ENCODE peak calls at places on chromosomes 11 and 22, in ten cellular contexts. One of them, this sample, is unnamed.

GRCh38 chr11:125376856-125377255 is 119.2 kb downstream of the FEZ1 start:
- DNase-seq in NCI-H1930: no peak
- DNase-seq in NT2/D1: no peak
- DNase-seq in fibroblast of gingiva: no peak
- DNase-seq in Calu3: no peak
- DNase-seq in colonic mucosa: no peak
- DNase-seq in hypothalamus: no peak
- DNase-seq in pancreas: no peak
- DNase-seq in HFF-Myc: no peak
- DNase-seq in stimulated activated CD4-positive, alpha-beta T cell treated with anti-CD3 and anti-CD28 coated beads, Interleukin-15, amount 100 ng/mL, for 1 hour: no peak
- DNase-seq in this sample: no peak

GRCh38 chr11:112961146-112961668 is at the start of gene NCAM1:
- DNase-seq in NCI-H1930: peak; percentile 92
- DNase-seq in NT2/D1: peak; percentile 93
- DNase-seq in fibroblast of gingiva: peak; percentile 33
- DNase-seq in Calu3: peak; percentile 65
- DNase-seq in colonic mucosa: peak; percentile 59
- DNase-seq in hypothalamus: peak; percentile 94
- DNase-seq in pancreas: peak; percentile 27
- DNase-seq in HFF-Myc: no peak
- DNase-seq in stimulated activated CD4-positive, alpha-beta T cell treated with anti-CD3 and anti-CD28 coated beads, Interleukin-15, amount 100 ng/mL, for 1 hour: no peak
- DNase-seq in this sample: peak; percentile 60

GRCh38 chr22:30224161-30224857 is 22.2 kb downstream of the LIF start:
- DNase-seq in NCI-H1930: no peak
- DNase-seq in NT2/D1: no peak
- DNase-seq in fibroblast of gingiva: no peak
- DNase-seq in Calu3: peak; percentile 44
- DNase-seq in colonic mucosa: no peak
- DNase-seq in hypothalamus: no peak
- DNase-seq in pancreas: no peak
- DNase-seq in HFF-Myc: no peak
- DNase-seq in stimulated activated CD4-positive, alpha-beta T cell treated with anti-CD3 and anti-CD28 coated beads, Interleukin-15, amount 100 ng/mL, for 1 hour: no peak
- DNase-seq in this sample: no peak

GRCh38 chr11:37504925-37505324 is 906.9 kb upstream of the RAG2 start:
- DNase-seq in NCI-H1930: no peak
- DNase-seq in NT2/D1: no peak
- DNase-seq in fibroblast of gingiva: peak; percentile 24
- DNase-seq in Calu3: peak; percentile 54
- DNase-seq in colonic mucosa: no peak
- DNase-seq in hypothalamus: no peak
- DNase-seq in pancreas: no peak
- DNase-seq in HFF-Myc: peak; percentile 19
- DNase-seq in stimulated activated CD4-positive, alpha-beta T cell treated with anti-CD3 and anti-CD28 coated beads, Interleukin-15, amount 100 ng/mL, for 1 hour: no peak
- DNase-seq in this sample: no peak

GRCh38 chr11:44658451-44658850 is 68.3 kb upstream of the TSPAN18 start:
- DNase-seq in NCI-H1930: no peak
- DNase-seq in NT2/D1: no peak
- DNase-seq in fibroblast of gingiva: no peak
- DNase-seq in Calu3: peak; percentile 20
- DNase-seq in colonic mucosa: no peak
- DNase-seq in hypothalamus: no peak
- DNase-seq in pancreas: no peak
- DNase-seq in HFF-Myc: no peak
- DNase-seq in stimulated activated CD4-positive, alpha-beta T cell treated with anti-CD3 and anti-CD28 coated beads, Interleukin-15, amount 100 ng/mL, for 1 hour: no peak
- DNase-seq in this sample: no peak

GRCh38 chr22:37601540-37602442 is 6.8 kb upstream of the GGA1 start:
- DNase-seq in NCI-H1930: no peak
- DNase-seq in NT2/D1: peak; percentile 44
- DNase-seq in fibroblast of gingiva: peak; percentile 57
- DNase-seq in Calu3: peak; percentile 88
- DNase-seq in colonic mucosa: peak; percentile 80
- DNase-seq in hypothalamus: no peak
- DNase-seq in pancreas: peak; percentile 75
- DNase-seq in HFF-Myc: no peak
- DNase-seq in stimulated activated CD4-positive, alpha-beta T cell treated with anti-CD3 and anti-CD28 coated beads, Interleukin-15, amount 100 ng/mL, for 1 hour: no peak
- DNase-seq in this sample: peak; percentile 36

GRCh38 chr11:2717561-2717960 is 17.8 kb upstream of the KCNQ1OT1 start:
- DNase-seq in NCI-H1930: no peak
- DNase-seq in NT2/D1: no peak
- DNase-seq in fibroblast of gingiva: no peak
- DNase-seq in Calu3: no peak
- DNase-seq in colonic mucosa: no peak
- DNase-seq in hypothalamus: no peak
- DNase-seq in pancreas: no peak
- DNase-seq in HFF-Myc: no peak
- DNase-seq in stimulated activated CD4-positive, alpha-beta T cell treated with anti-CD3 and anti-CD28 coated beads, Interleukin-15, amount 100 ng/mL, for 1 hour: no peak
- DNase-seq in this sample: no peak

GRCh38 chr11:12543596-12544415 is 130.4 kb upstream of the TEAD1 start:
- DNase-seq in NCI-H1930: no peak
- DNase-seq in NT2/D1: no peak
- DNase-seq in fibroblast of gingiva: no peak
- DNase-seq in Calu3: peak; percentile 52
- DNase-seq in colonic mucosa: peak; percentile 10
- DNase-seq in hypothalamus: no peak
- DNase-seq in pancreas: no peak
- DNase-seq in HFF-Myc: no peak
- DNase-seq in stimulated activated CD4-positive, alpha-beta T cell treated with anti-CD3 and anti-CD28 coated beads, Interleukin-15, amount 100 ng/mL, for 1 hour: no peak
- DNase-seq in this sample: no peak

GRCh38 chr11:11519184-11519583 is 102.6 kb downstream of the GALNT18 start:
- DNase-seq in NCI-H1930: no peak
- DNase-seq in NT2/D1: no peak
- DNase-seq in fibroblast of gingiva: no peak
- DNase-seq in Calu3: no peak
- DNase-seq in colonic mucosa: no peak
- DNase-seq in hypothalamus: no peak
- DNase-seq in pancreas: no peak
- DNase-seq in HFF-Myc: no peak
- DNase-seq in stimulated activated CD4-positive, alpha-beta T cell treated with anti-CD3 and anti-CD28 coated beads, Interleukin-15, amount 100 ng/mL, for 1 hour: no peak
- DNase-seq in this sample: no peak

GRCh38 chr11:6437993-6438392 is 2.8 kb downstream of the HPX start:
- DNase-seq in NCI-H1930: no peak
- DNase-seq in NT2/D1: no peak
- DNase-seq in fibroblast of gingiva: no peak
- DNase-seq in Calu3: no peak
- DNase-seq in colonic mucosa: no peak
- DNase-seq in hypothalamus: no peak
- DNase-seq in pancreas: no peak
- DNase-seq in HFF-Myc: no peak
- DNase-seq in stimulated activated CD4-positive, alpha-beta T cell treated with anti-CD3 and anti-CD28 coated beads, Interleukin-15, amount 100 ng/mL, for 1 hour: no peak
- DNase-seq in this sample: no peak

GRCh38 chr11:46615756-46616155 is 1.3 kb downstream of the HARBI1 start:
- DNase-seq in NCI-H1930: no peak
- DNase-seq in NT2/D1: no peak
- DNase-seq in fibroblast of gingiva: no peak
- DNase-seq in Calu3: no peak
- DNase-seq in colonic mucosa: no peak
- DNase-seq in hypothalamus: no peak
- DNase-seq in pancreas: no peak
- DNase-seq in HFF-Myc: no peak
- DNase-seq in stimulated activated CD4-positive, alpha-beta T cell treated with anti-CD3 and anti-CD28 coated beads, Interleukin-15, amount 100 ng/mL, for 1 hour: no peak
- DNase-seq in this sample: no peak

GRCh38 chr11:66958956-66959274 is 732 bp upstream of the PC start:
- DNase-seq in NCI-H1930: no peak
- DNase-seq in NT2/D1: no peak
- DNase-seq in fibroblast of gingiva: no peak
- DNase-seq in Calu3: no peak
- DNase-seq in colonic mucosa: no peak
- DNase-seq in hypothalamus: no peak
- DNase-seq in pancreas: no peak
- DNase-seq in HFF-Myc: no peak
- DNase-seq in stimulated activated CD4-positive, alpha-beta T cell treated with anti-CD3 and anti-CD28 coated beads, Interleukin-15, amount 100 ng/mL, for 1 hour: no peak
- DNase-seq in this sample: no peak

GRCh38 chr11:75873417-75874148 is 58.6 kb downstream of the UVRAG start:
- DNase-seq in NCI-H1930: no peak
- DNase-seq in NT2/D1: no peak
- DNase-seq in fibroblast of gingiva: no peak
- DNase-seq in Calu3: no peak
- DNase-seq in colonic mucosa: no peak
- DNase-seq in hypothalamus: no peak
- DNase-seq in pancreas: no peak
- DNase-seq in HFF-Myc: no peak
- DNase-seq in stimulated activated CD4-positive, alpha-beta T cell treated with anti-CD3 and anti-CD28 coated beads, Interleukin-15, amount 100 ng/mL, for 1 hour: no peak
- DNase-seq in this sample: no peak

GRCh38 chr11:90423378-90423777 is 200.5 kb upstream of the CHORDC1 start:
- DNase-seq in NCI-H1930: no peak
- DNase-seq in NT2/D1: no peak
- DNase-seq in fibroblast of gingiva: no peak
- DNase-seq in Calu3: no peak
- DNase-seq in colonic mucosa: no peak
- DNase-seq in hypothalamus: no peak
- DNase-seq in pancreas: no peak
- DNase-seq in HFF-Myc: no peak
- DNase-seq in stimulated activated CD4-positive, alpha-beta T cell treated with anti-CD3 and anti-CD28 coated beads, Interleukin-15, amount 100 ng/mL, for 1 hour: no peak
- DNase-seq in this sample: no peak

GRCh38 chr11:108115495-108116140 is 5.7 kb upstream of the ACAT1 start:
- DNase-seq in NCI-H1930: no peak
- DNase-seq in NT2/D1: no peak
- DNase-seq in fibroblast of gingiva: peak; percentile 85
- DNase-seq in Calu3: peak; percentile 65
- DNase-seq in colonic mucosa: peak; percentile 85
- DNase-seq in hypothalamus: peak; percentile 80
- DNase-seq in pancreas: peak; percentile 93
- DNase-seq in HFF-Myc: peak; percentile 54
- DNase-seq in stimulated activated CD4-positive, alpha-beta T cell treated with anti-CD3 and anti-CD28 coated beads, Interleukin-15, amount 100 ng/mL, for 1 hour: no peak
- DNase-seq in this sample: peak; percentile 81

GRCh38 chr22:36923458-36923784 is 10.0 kb downstream of the CSF2RB start:
- DNase-seq in NCI-H1930: no peak
- DNase-seq in NT2/D1: no peak
- DNase-seq in fibroblast of gingiva: no peak
- DNase-seq in Calu3: no peak
- DNase-seq in colonic mucosa: no peak
- DNase-seq in hypothalamus: no peak
- DNase-seq in pancreas: no peak
- DNase-seq in HFF-Myc: no peak
- DNase-seq in stimulated activated CD4-positive, alpha-beta T cell treated with anti-CD3 and anti-CD28 coated beads, Interleukin-15, amount 100 ng/mL, for 1 hour: no peak
- DNase-seq in this sample: no peak

GRCh38 chr11:3662856-3663255 is 8.3 kb downstream of the CHRNA10 start:
- DNase-seq in NCI-H1930: no peak
- DNase-seq in NT2/D1: no peak
- DNase-seq in fibroblast of gingiva: no peak
- DNase-seq in Calu3: no peak
- DNase-seq in colonic mucosa: no peak
- DNase-seq in hypothalamus: no peak
- DNase-seq in pancreas: no peak
- DNase-seq in HFF-Myc: no peak
- DNase-seq in stimulated activated CD4-positive, alpha-beta T cell treated with anti-CD3 and anti-CD28 coated beads, Interleukin-15, amount 100 ng/mL, for 1 hour: no peak
- DNase-seq in this sample: no peak

GRCh38 chr11:11449327-11449726 is 96.3 kb upstream of the CSNK2A3 start:
- DNase-seq in NCI-H1930: no peak
- DNase-seq in NT2/D1: no peak
- DNase-seq in fibroblast of gingiva: no peak
- DNase-seq in Calu3: no peak
- DNase-seq in colonic mucosa: no peak
- DNase-seq in hypothalamus: no peak
- DNase-seq in pancreas: no peak
- DNase-seq in HFF-Myc: no peak
- DNase-seq in stimulated activated CD4-positive, alpha-beta T cell treated with anti-CD3 and anti-CD28 coated beads, Interleukin-15, amount 100 ng/mL, for 1 hour: no peak
- DNase-seq in this sample: no peak

GRCh38 chr11:8581300-8581699 is 12.7 kb downstream of the STK33 start:
- DNase-seq in NCI-H1930: no peak
- DNase-seq in NT2/D1: no peak
- DNase-seq in fibroblast of gingiva: no peak
- DNase-seq in Calu3: no peak
- DNase-seq in colonic mucosa: no peak
- DNase-seq in hypothalamus: no peak
- DNase-seq in pancreas: no peak
- DNase-seq in HFF-Myc: no peak
- DNase-seq in stimulated activated CD4-positive, alpha-beta T cell treated with anti-CD3 and anti-CD28 coated beads, Interleukin-15, amount 100 ng/mL, for 1 hour: no peak
- DNase-seq in this sample: no peak

GRCh38 chr11:47464479-47464878 is 15.5 kb upstream of the RAPSN start:
- DNase-seq in NCI-H1930: peak; percentile 91
- DNase-seq in NT2/D1: no peak
- DNase-seq in fibroblast of gingiva: no peak
- DNase-seq in Calu3: no peak
- DNase-seq in colonic mucosa: no peak
- DNase-seq in hypothalamus: no peak
- DNase-seq in pancreas: no peak
- DNase-seq in HFF-Myc: no peak
- DNase-seq in stimulated activated CD4-positive, alpha-beta T cell treated with anti-CD3 and anti-CD28 coated beads, Interleukin-15, amount 100 ng/mL, for 1 hour: no peak
- DNase-seq in this sample: no peak

GRCh38 chr22:28903719-28904118 is 20.3 kb downstream of the ZNRF3 start:
- DNase-seq in NCI-H1930: no peak
- DNase-seq in NT2/D1: no peak
- DNase-seq in fibroblast of gingiva: no peak
- DNase-seq in Calu3: no peak
- DNase-seq in colonic mucosa: no peak
- DNase-seq in hypothalamus: no peak
- DNase-seq in pancreas: no peak
- DNase-seq in HFF-Myc: no peak
- DNase-seq in stimulated activated CD4-positive, alpha-beta T cell treated with anti-CD3 and anti-CD28 coated beads, Interleukin-15, amount 100 ng/mL, for 1 hour: no peak
- DNase-seq in this sample: no peak

GRCh38 chr22:39214006-39214382 is 30.8 kb downstream of the PDGFB start:
- DNase-seq in NCI-H1930: no peak
- DNase-seq in NT2/D1: no peak
- DNase-seq in fibroblast of gingiva: no peak
- DNase-seq in Calu3: no peak
- DNase-seq in colonic mucosa: no peak
- DNase-seq in hypothalamus: no peak
- DNase-seq in pancreas: no peak
- DNase-seq in HFF-Myc: no peak
- DNase-seq in stimulated activated CD4-positive, alpha-beta T cell treated with anti-CD3 and anti-CD28 coated beads, Interleukin-15, amount 100 ng/mL, for 1 hour: no peak
- DNase-seq in this sample: no peak

GRCh38 chr11:124896821-124897391 is 759 bp downstream of the ROBO4 start:
- DNase-seq in NCI-H1930: no peak
- DNase-seq in NT2/D1: no peak
- DNase-seq in fibroblast of gingiva: peak; percentile 21
- DNase-seq in Calu3: no peak
- DNase-seq in colonic mucosa: peak; percentile 15
- DNase-seq in hypothalamus: no peak
- DNase-seq in pancreas: no peak
- DNase-seq in HFF-Myc: no peak
- DNase-seq in stimulated activated CD4-positive, alpha-beta T cell treated with anti-CD3 and anti-CD28 coated beads, Interleukin-15, amount 100 ng/mL, for 1 hour: no peak
- DNase-seq in this sample: no peak

GRCh38 chr22:43396934-43397457 is 14.8 kb upstream of the MPPED1 start:
- DNase-seq in NCI-H1930: no peak
- DNase-seq in NT2/D1: no peak
- DNase-seq in fibroblast of gingiva: no peak
- DNase-seq in Calu3: no peak
- DNase-seq in colonic mucosa: no peak
- DNase-seq in hypothalamus: no peak
- DNase-seq in pancreas: no peak
- DNase-seq in HFF-Myc: no peak
- DNase-seq in stimulated activated CD4-positive, alpha-beta T cell treated with anti-CD3 and anti-CD28 coated beads, Interleukin-15, amount 100 ng/mL, for 1 hour: no peak
- DNase-seq in this sample: no peak

GRCh38 chr11:2269601-2270321 is 627 bp downstream of the ASCL2 start:
- DNase-seq in NCI-H1930: peak; percentile 79
- DNase-seq in NT2/D1: peak; percentile 67
- DNase-seq in fibroblast of gingiva: peak; percentile 36
- DNase-seq in Calu3: no peak
- DNase-seq in colonic mucosa: peak; percentile 72
- DNase-seq in hypothalamus: no peak
- DNase-seq in pancreas: peak; percentile 52
- DNase-seq in HFF-Myc: peak; percentile 12
- DNase-seq in stimulated activated CD4-positive, alpha-beta T cell treated with anti-CD3 and anti-CD28 coated beads, Interleukin-15, amount 100 ng/mL, for 1 hour: no peak
- DNase-seq in this sample: no peak

GRCh38 chr11:119344291-119345010 is 2.1 kb downstream of the MFRP start:
- DNase-seq in NCI-H1930: no peak
- DNase-seq in NT2/D1: no peak
- DNase-seq in fibroblast of gingiva: no peak
- DNase-seq in Calu3: no peak
- DNase-seq in colonic mucosa: no peak
- DNase-seq in hypothalamus: no peak
- DNase-seq in pancreas: no peak
- DNase-seq in HFF-Myc: no peak
- DNase-seq in stimulated activated CD4-positive, alpha-beta T cell treated with anti-CD3 and anti-CD28 coated beads, Interleukin-15, amount 100 ng/mL, for 1 hour: no peak
- DNase-seq in this sample: no peak

GRCh38 chr22:19464546-19464945 is 14.4 kb downstream of the UFD1 start:
- DNase-seq in NCI-H1930: no peak
- DNase-seq in NT2/D1: no peak
- DNase-seq in fibroblast of gingiva: no peak
- DNase-seq in Calu3: no peak
- DNase-seq in colonic mucosa: no peak
- DNase-seq in hypothalamus: no peak
- DNase-seq in pancreas: no peak
- DNase-seq in HFF-Myc: no peak
- DNase-seq in stimulated activated CD4-positive, alpha-beta T cell treated with anti-CD3 and anti-CD28 coated beads, Interleukin-15, amount 100 ng/mL, for 1 hour: no peak
- DNase-seq in this sample: no peak

GRCh38 chr11:105719073-105719846 is 109.4 kb downstream of the GRIA4 start:
- DNase-seq in NCI-H1930: no peak
- DNase-seq in NT2/D1: no peak
- DNase-seq in fibroblast of gingiva: peak; percentile 16
- DNase-seq in Calu3: peak; percentile 3
- DNase-seq in colonic mucosa: no peak
- DNase-seq in hypothalamus: no peak
- DNase-seq in pancreas: no peak
- DNase-seq in HFF-Myc: peak; percentile 4
- DNase-seq in stimulated activated CD4-positive, alpha-beta T cell treated with anti-CD3 and anti-CD28 coated beads, Interleukin-15, amount 100 ng/mL, for 1 hour: no peak
- DNase-seq in this sample: no peak

This sample was measured in GM04504.